ENCODE peak calls at places on chromosomes 3 and 15, in four cellular contexts. T is heart left ventricle; M is AG04450; P is CD8-positive, alpha-beta T cell. A is an unnamed sample.

GRCh38 chr15:52288051-52288942 is 7.3 kb downstream of the MYO5C start:
- DNase-seq in P (no peak), M (peak; percentile 13), T (no peak), A (no peak)

GRCh38 chr3:14564741-14565140 is 24.6 kb upstream of the GRIP2 start:
- DNase-seq in P (no peak), M (no peak), T (no peak), A (no peak)

GRCh38 chr15:90362936-90363212 is 10.8 kb downstream of the ZNF774 start:
- DNase-seq in T (no peak), P (no peak), M (peak; percentile 53), A (no peak)

GRCh38 chr3:126476976-126477330 is 1.3 kb upstream of the ZXDC start:
- DNase-seq in P (no peak), M (no peak), T (no peak), A (no peak)

GRCh38 chr15:83108266-83109219 is 1.1 kb downstream of the TM6SF1 start:
- DNase-seq in T (peak; percentile 56), M (peak; percentile 29), P (no peak), A (peak; percentile 59)

GRCh38 chr3:156456771-156457224 is 98.1 kb downstream of the SSR3 start:
- DNase-seq in M (no peak), P (no peak), T (no peak), A (no peak)

GRCh38 chr3:95319921-95320494 is 1257.1 kb downstream of the NSUN3 start:
- DNase-seq in M (no peak), P (no peak), T (no peak), A (no peak)

GRCh38 chr3:187795207-187795960 is 50.1 kb upstream of the BCL6 start:
- DNase-seq in P (no peak), T (no peak), M (no peak), A (no peak)

GRCh38 chr3:45198264-45199260 is 27.5 kb downstream of the TMEM158 start:
- DNase-seq in P (no peak), M (no peak), T (no peak), A (no peak)

GRCh38 chr15:54707805-54708752 is 488.7 kb downstream of the RSL24D1 start:
- DNase-seq in M (no peak), T (no peak), P (no peak), A (no peak)

DNA sequence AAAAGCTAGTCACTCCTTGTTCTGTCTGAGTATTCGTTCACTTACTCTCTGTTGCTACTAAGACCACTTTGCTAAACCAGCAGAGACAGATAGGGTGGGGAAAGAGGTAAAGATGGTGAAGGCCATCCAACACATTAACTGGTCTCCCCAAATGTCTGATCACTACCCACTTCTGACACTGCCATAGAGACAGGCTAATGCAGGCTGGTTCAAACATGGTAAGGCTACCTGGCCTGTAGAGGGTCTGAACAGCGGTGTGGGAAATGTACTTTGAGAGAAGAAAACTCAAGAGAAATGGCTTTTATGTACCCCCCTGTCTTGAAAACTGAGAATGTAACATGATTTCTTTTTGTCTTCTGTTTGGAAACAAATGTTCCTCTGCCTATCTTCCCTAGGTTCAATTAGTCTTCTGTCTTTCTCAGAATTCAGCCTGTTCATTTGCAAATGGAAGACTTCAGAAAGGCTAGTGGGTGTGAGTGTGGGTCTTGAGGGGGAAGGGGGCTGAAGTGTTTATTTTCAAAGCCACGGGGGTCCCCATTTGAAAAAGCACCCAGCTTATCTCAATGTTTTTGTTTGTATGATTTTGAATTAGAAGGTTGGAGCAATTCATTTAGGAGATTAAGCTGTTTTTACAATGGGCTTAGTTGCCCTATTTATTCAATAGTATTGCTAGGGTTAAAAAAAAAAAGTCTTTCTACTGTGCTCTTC is 15.8 kb downstream of the ALDH1A2 start:
- DNase-seq in T (no peak), M (no peak), P (no peak), A (no peak)
- H3K27me3 ChIP-seq in T (no peaks in the 10 kb centered on the region), M (no peaks in the 10 kb centered on the region), P (peaks cover 6% of the 10 kb centered on the region), A (no peaks in the 10 kb centered on the region)

GRCh38 chr3:10581251-10581650 is 75.9 kb upstream of the ATP2B2 start:
- DNase-seq in T (no peak), M (no peak), P (no peak), A (no peak)

GRCh38 chr3:10580426-10580825 is 75.0 kb upstream of the ATP2B2 start:
- DNase-seq in M (no peak), P (no peak), T (no peak), A (no peak)

GRCh38 chr3:10581716-10582115 is 76.3 kb upstream of the ATP2B2 start:
- DNase-seq in P (no peak), M (no peak), T (no peak), A (no peak)

GRCh38 chr3:10585945-10586344 is 80.6 kb upstream of the ATP2B2 start:
- DNase-seq in T (no peak), P (no peak), M (no peak), A (no peak)

GRCh38 chr3:10583798-10584708 is 78.7 kb upstream of the ATP2B2 start:
- DNase-seq in T (no peak), M (no peak), P (no peak), A (no peak)
- H3K27me3 ChIP-seq in T (no peaks in the 10 kb centered on the region), M (peaks cover 3% of the 10 kb centered on the region), P (no peaks in the 10 kb centered on the region), A (peaks cover 1% of the 10 kb centered on the region)

GRCh38 chr3:194251007-194251406 is 100.1 kb downstream of the CPN2 start:
- DNase-seq in P (no peak), T (no peak), M (no peak), A (no peak)
- H3K27me3 ChIP-seq in P (no peaks in the 10 kb centered on the region), T (no peaks in the 10 kb centered on the region), M (peaks cover 61% of the 10 kb centered on the region), A (no peaks in the 10 kb centered on the region)

DNA sequence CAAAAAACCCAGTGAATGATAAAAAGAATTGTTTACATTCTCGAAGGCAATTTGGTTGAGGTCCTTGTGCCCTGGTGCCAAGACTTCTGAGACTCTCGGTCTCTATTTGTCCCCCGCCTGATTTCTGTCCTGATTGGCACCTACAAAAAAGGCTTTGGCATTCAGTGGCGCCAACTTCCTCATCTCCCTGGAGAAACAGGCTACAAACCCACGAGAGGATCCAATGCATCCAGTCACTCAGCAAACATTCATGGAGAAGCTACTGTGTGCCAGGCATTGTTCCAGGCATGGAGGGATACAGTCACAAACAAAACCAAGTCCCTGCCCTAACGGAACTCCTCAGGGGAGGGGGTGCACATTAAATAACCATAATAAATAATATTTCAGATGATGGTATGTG is 42.7 kb downstream of the HES1 start:
- DNase-seq in P (no peak), M (no peak), T (no peak), A (no peak)
- H3K27me3 ChIP-seq in P (no peaks in the 10 kb centered on the region), M (peaks cover 46% of the 10 kb centered on the region), T (no peaks in the 10 kb centered on the region), A (no peaks in the 10 kb centered on the region)

DNA sequence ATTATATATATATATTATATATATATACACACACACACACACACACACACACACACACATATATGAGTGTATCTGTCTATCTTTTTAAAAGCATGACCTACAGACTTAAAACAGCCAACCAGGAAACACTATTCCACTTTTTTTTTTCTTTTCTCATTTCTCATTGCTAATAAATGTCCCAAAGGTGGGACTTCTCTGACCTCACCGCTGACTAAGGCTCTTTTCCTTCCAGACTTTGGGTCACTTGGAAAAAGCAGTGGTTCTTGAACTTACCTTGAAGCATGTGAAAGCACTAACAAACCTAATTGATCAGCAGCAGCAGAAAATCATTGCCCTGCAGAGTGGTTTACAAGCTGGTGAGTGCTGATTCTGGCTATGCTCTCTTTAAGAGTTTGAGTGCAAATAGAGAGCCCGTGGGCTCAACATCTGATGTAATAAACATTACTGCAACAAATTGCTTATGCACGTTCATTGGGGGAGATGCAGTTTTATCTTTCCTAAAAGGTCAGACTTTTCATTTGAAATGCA is 2.0 kb downstream of the BHLHE40 start:
- DNase-seq in T (no peak), M (no peak), P (no peak), A (no peak)
- H3K27me3 ChIP-seq in T (no peaks in the 10 kb centered on the region), M (no peaks in the 10 kb centered on the region), P (no peaks in the 10 kb centered on the region), A (no peaks in the 10 kb centered on the region)

A was measured in GM06990.